ENCODE peak calls at places on chromosomes 7 and 10, in four cellular contexts. D is GM03348, Z is left cardiac atrium, U is hepatic stellate cell. X is an unnamed sample.
A peak's percentile ranks its signal among the peaks of the same experiment; 100 is the strongest.

GRCh38 chr7:98907570-98907969 is 29.2 kb downstream of the TRRAP start:
- DNase-seq in D (no peak), Z (no peak), U (no peak), X (no peak)

GRCh38 chr10:3091346-3091787 is 24.0 kb downstream of the PFKP start:
- DNase-seq in D (peak; percentile 65), Z (no peak), U (peak; percentile 72), X (no peak)

GRCh38 chr10:5948999-5949759 is 28.2 kb downstream of the IL15RA start:
- DNase-seq in D (peak; percentile 81), Z (peak; percentile 68), U (peak; percentile 81), X (no peak)

GRCh38 chr7:130888017-130888371 is 154.0 kb upstream of the KLF14 start:
- DNase-seq in D (no peak), Z (no peak), U (peak; percentile 11), X (no peak)

GRCh38 chr10:119103687-119104652 is at the start of gene DENND10:
- DNase-seq in D (peak; percentile 99), Z (peak; percentile 81), U (peak; percentile 96), X (peak; percentile 30)

GRCh38 chr7:137834552-137834951 is 12.2 kb downstream of the DGKI start:
- DNase-seq in D (no peak), Z (no peak), U (no peak), X (no peak)

GRCh38 chr7:158317238-158318205 is 270.1 kb downstream of the PTPRN2 start:
- DNase-seq in D (no peak), Z (peak; percentile 33), U (no peak), X (no peak)

GRCh38 chr7:101702362-101702850 is 73.3 kb upstream of the MYL10 start:
- DNase-seq in D (no peak), Z (no peak), U (no peak), X (no peak)

GRCh38 chr10:81889181-81889769 is 14.3 kb downstream of the NRG3 start:
- DNase-seq in D (no peak), Z (no peak), U (no peak), X (no peak)

GRCh38 chr7:135074096-135074495 is 73.8 kb upstream of the TMEM140 start:
- DNase-seq in D (no peak), Z (no peak), U (no peak), X (no peak)

GRCh38 chr7:35680403-35681013 is 14.4 kb downstream of the HERPUD2 start:
- DNase-seq in D (no peak), Z (no peak), U (no peak), X (no peak)

GRCh38 chr7:22564511-22565045 is 64.6 kb upstream of the STEAP1B start:
- DNase-seq in D (peak; percentile 77), Z (peak; percentile 53), U (peak; percentile 60), X (no peak)

GRCh38 chr10:16646474-16647059 is 124.9 kb upstream of the C1QL3 start:
- DNase-seq in D (no peak), Z (no peak), U (no peak), X (no peak)

GRCh38 chr7:55240418-55241142 is 124.6 kb upstream of the LANCL2 start:
- DNase-seq in D (no peak), Z (no peak), U (no peak), X (no peak)

GRCh38 chr7:105678811-105679495 is 97.7 kb upstream of the EFCAB10 start:
- DNase-seq in D (peak; percentile 85), Z (peak; percentile 83), U (peak; percentile 46), X (no peak)

GRCh38 chr7:150858236-150859197 is 6.2 kb downstream of the AOC1 start:
- DNase-seq in D (no peak), Z (no peak), U (no peak), X (no peak)

GRCh38 chr7:22120391-22121053 is 174.8 kb upstream of the CDCA7L start:
- DNase-seq in D (no peak), Z (no peak), U (no peak), X (no peak)

GRCh38 chr7:44977304-44977858 is 1.4 kb downstream of the MYO1G start:
- DNase-seq in D (no peak), Z (peak; percentile 53), U (no peak), X (no peak)

GRCh38 chr10:129863231-129863663 is 100.8 kb downstream of the EBF3 start:
- DNase-seq in D (no peak), Z (no peak), U (no peak), X (no peak)

GRCh38 chr7:28643369-28644340 is 231.3 kb downstream of the CREB5 start:
- DNase-seq in D (peak; percentile 7), Z (no peak), U (no peak), X (no peak)

GRCh38 chr7:88759216-88759955 is at the start of gene ZNF804B:
- DNase-seq in D (peak; percentile 23), Z (peak; percentile 29), U (no peak), X (peak; percentile 53)

GRCh38 chr10:84525120-84525806 is 196.9 kb downstream of the CCSER2 start:
- DNase-seq in D (no peak), Z (no peak), U (no peak), X (no peak)

GRCh38 chr7:84384417-84384816 is 189.8 kb upstream of the SEMA3A start:
- DNase-seq in D (no peak), Z (no peak), U (peak; percentile 2), X (no peak)

GRCh38 chr10:123359539-123359938 is 205.3 kb downstream of the BUB3 start:
- DNase-seq in D (no peak), Z (no peak), U (no peak), X (no peak)

GRCh38 chr10:102773986-102774385 is 30.2 kb downstream of the WBP1L start:
- DNase-seq in D (no peak), Z (peak; percentile 46), U (no peak), X (no peak)

GRCh38 chr10:132630666-132631347 is 93.2 kb downstream of the INPP5A start:
- DNase-seq in D (no peak), Z (peak; percentile 88), U (peak; percentile 73), X (no peak)

GRCh38 chr10:98436704-98437103 is 10.0 kb downstream of the HPS1 start:
- DNase-seq in D (no peak), Z (no peak), U (no peak), X (no peak)